ENCODE peak calls at places on chromosomes 6 and 20, in nine cellular contexts. Y is iPS DF 6.9; H is fibroblast of pulmonary artery; K is AG08396; V is activated naive CD4-positive, alpha-beta T cell; E is activated naive CD8-positive, alpha-beta T cell treated with anti-CD3 and anti-CD28 coated beads, Interleukin-2, amount 50 U/mL, for 24 hours; Q is NCI-H345; O is HS-5; X is epithelial cell of esophagus. I is an unnamed sample.

GRCh38 chr6:138230759-138231398 is 12.6 kb upstream of the PBOV1 start:
- DNase-seq in V (no peak), X (no peak), K (no peak), E (no peak), O (no peak), Q (no peak), Y (no peak), H (no peak), I (no peak)

GRCh38 chr6:106572875-106573575 is 56.3 kb downstream of the RTN4IP1 start:
- DNase-seq in X (no peak), Q (no peak), V (no peak), Y (no peak), H (no peak), E (no peak), O (no peak), K (no peak), I (no peak)

GRCh38 chr20:58676161-58676560 is 16.4 kb upstream of the NPEPL1 start:
- DNase-seq in Q (no peak), Y (no peak), X (no peak), E (no peak), V (no peak), O (no peak), H (no peak), K (no peak), I (no peak)

GRCh38 chr6:15066433-15067337 is 179.2 kb upstream of the JARID2 start:
- DNase-seq in V (no peak), X (peak), K (peak), E (no peak), H (peak), O (no peak), Q (no peak), Y (no peak), I (peak)

GRCh38 chr6:45959534-45960195 is 56.0 kb downstream of the CLIC5 start:
- DNase-seq in H (peak), E (no peak), X (peak), O (peak), K (no peak), Q (peak), Y (no peak), V (no peak), I (no peak)

GRCh38 chr20:32879538-32879937 is 20.8 kb downstream of the EFCAB8 start:
- DNase-seq in H (no peak), Q (no peak), E (no peak), V (no peak), Y (no peak), K (no peak), X (no peak), O (no peak), I (no peak)

GRCh38 chr20:52972965-52973819 is 1.0 kb downstream of the TSHZ2 start:
- DNase-seq in H (no peak), O (no peak), K (no peak), V (peak), Q (peak), E (peak), Y (no peak), X (peak), I (no peak)

GRCh38 chr6:42507901-42508300 is 55.9 kb upstream of the UBR2 start:
- DNase-seq in X (no peak), E (no peak), K (no peak), Y (no peak), O (no peak), Q (no peak), V (no peak), H (peak), I (no peak)

GRCh38 chr6:116531675-116532570 is 13.6 kb downstream of the TRAPPC3L start:
- DNase-seq in E (peak), X (peak), V (no peak), H (peak), Q (peak), K (peak), Y (peak), O (no peak), I (no peak)

I was measured in cardiac septum.